ENCODE peak calls at places on chromosomes 2 and 18, in ten cellular contexts. I is A549, D is psoas muscle, X is heart left ventricle, R is HepG2, L is ovary, H is breast epithelium, C is colonic mucosa, S is sigmoid colon, G is HCT116. P is an unnamed sample.

GRCh38 chr2:183010112-183010511 is 28.1 kb downstream of the NCKAP1 start:
- DNase-seq in I (peak), D (peak), X (peak), R (no peak), L (no peak), H (no peak), C (no peak), S (no peak), G (peak), P (no peak)

GRCh38 chr18:11149441-11150270 is at the start of gene PIEZO2:
- DNase-seq in I (peak), D (peak), X (peak), R (peak), L (peak), H (no peak), C (peak), S (peak), G (no peak), P (peak)

GRCh38 chr2:85445316-85446295 is 27.1 kb downstream of the SH2D6 start:
- DNase-seq in I (peak), D (peak), X (peak), R (no peak), L (peak), H (no peak), C (no peak), S (peak), G (no peak), P (peak)

GRCh38 chr2:142130111-142131015 is 453 bp downstream of the LRP1B start:
- DNase-seq in I (peak), D (peak), X (peak), R (peak), L (peak), H (peak), C (peak), S (peak), G (peak), P (peak)

GRCh38 chr2:68190991-68191731 is 33.5 kb downstream of the PNO1 start:
- DNase-seq in I (peak), D (no peak), X (no peak), R (peak), L (no peak), H (no peak), C (no peak), S (no peak), G (peak), P (no peak)

GRCh38 chr2:100588071-100588786 is 25.4 kb downstream of the PDCL3 start:
- DNase-seq in I (peak), D (no peak), X (no peak), R (no peak), L (no peak), H (no peak), C (no peak), S (no peak), G (no peak), P (no peak)

GRCh38 chr18:47215554-47216138 is 35.8 kb downstream of the SKOR2 start:
- DNase-seq in I (peak), D (no peak), X (no peak), R (peak), L (no peak), H (no peak), C (no peak), S (no peak), G (peak), P (peak)

GRCh38 chr18:7191736-7192135 is 39.2 kb upstream of the LRRC30 start:
- DNase-seq in I (no peak), D (no peak), X (no peak), R (no peak), L (no peak), H (no peak), C (no peak), S (no peak), G (no peak), P (no peak)

GRCh38 chr2:139720056-139720455 is 939.9 kb upstream of the NXPH2 start:
- DNase-seq in I (no peak), D (no peak), X (no peak), R (no peak), L (no peak), H (no peak), C (no peak), S (no peak), G (no peak), P (no peak)

GRCh38 chr2:2466534-2466933 is 135.5 kb upstream of the MYT1L start:
- DNase-seq in I (no peak), D (no peak), X (no peak), R (no peak), L (no peak), H (no peak), C (no peak), S (no peak), G (no peak), P (no peak)

GRCh38 chr2:218374795-218375194 is 7.3 kb upstream of the SLC11A1 start:
- DNase-seq in I (no peak), D (no peak), X (peak), R (no peak), L (no peak), H (no peak), C (no peak), S (no peak), G (no peak), P (no peak)

GRCh38 chr2:62306751-62307468 is 111.0 kb downstream of the B3GNT2 start:
- DNase-seq in I (no peak), D (no peak), X (no peak), R (no peak), L (no peak), H (peak), C (peak), S (no peak), G (peak), P (no peak)

GRCh38 chr18:51953521-51953920 is 386.5 kb upstream of the DCC start:
- DNase-seq in I (no peak), D (no peak), X (no peak), R (no peak), L (no peak), H (no peak), C (no peak), S (no peak), G (no peak), P (no peak)

GRCh38 chr2:205931388-205931787 is 154.6 kb downstream of the INO80D start:
- DNase-seq in I (no peak), D (no peak), X (no peak), R (no peak), L (no peak), H (no peak), C (no peak), S (no peak), G (no peak), P (no peak)

GRCh38 chr2:69693059-69693458 is 48.9 kb upstream of the ANXA4 start:
- DNase-seq in I (no peak), D (no peak), X (no peak), R (peak), L (no peak), H (no peak), C (no peak), S (no peak), G (no peak), P (no peak)

GRCh38 chr2:225737556-225737955 is 338.0 kb downstream of the NYAP2 start:
- DNase-seq in I (no peak), D (no peak), X (no peak), R (no peak), L (no peak), H (no peak), C (no peak), S (no peak), G (no peak), P (no peak)

GRCh38 chr2:56185582-56186046 is 1.8 kb downstream of the CCDC85A start:
- DNase-seq in I (peak), D (peak), X (peak), R (no peak), L (no peak), H (no peak), C (peak), S (no peak), G (no peak), P (no peak)

GRCh38 chr2:625415-626135 is 51.6 kb downstream of the TMEM18 start:
- DNase-seq in I (no peak), D (no peak), X (no peak), R (no peak), L (no peak), H (no peak), C (no peak), S (no peak), G (no peak), P (no peak)

GRCh38 chr18:77207540-77207939 is 42.1 kb upstream of the GALR1 start:
- DNase-seq in I (peak), D (peak), X (peak), R (peak), L (peak), H (no peak), C (peak), S (peak), G (peak), P (peak)

GRCh38 chr18:13397504-13398163 is 179.1 kb downstream of the LDLRAD4 start:
- DNase-seq in I (no peak), D (no peak), X (no peak), R (no peak), L (no peak), H (no peak), C (no peak), S (no peak), G (no peak), P (no peak)

GRCh38 chr2:212646698-212647097 is 108.1 kb upstream of the ERBB4 start:
- DNase-seq in I (no peak), D (no peak), X (no peak), R (no peak), L (no peak), H (no peak), C (no peak), S (no peak), G (no peak), P (no peak)

GRCh38 chr2:126302043-126302442 is 353.9 kb upstream of the GYPC start:
- DNase-seq in I (no peak), D (no peak), X (no peak), R (no peak), L (no peak), H (no peak), C (no peak), S (no peak), G (no peak), P (no peak)

GRCh38 chr2:64228126-64228678 is 84.0 kb upstream of the PELI1 start:
- DNase-seq in I (peak), D (peak), X (peak), R (peak), L (peak), H (peak), C (peak), S (peak), G (peak), P (peak)

GRCh38 chr18:57432118-57432517 is 3.1 kb upstream of the ONECUT2 start:
- DNase-seq in I (no peak), D (no peak), X (no peak), R (no peak), L (no peak), H (no peak), C (no peak), S (no peak), G (no peak), P (no peak)
- H3K27ac ChIP-seq in I (no peak), D (no peak), X (no peak), R (no peak), L (no peak), H (no peak), C (no peak), S (no peak), G (no peak), P (no peak)

GRCh38 chr2:109172556-109173105 is 43.6 kb downstream of the SH3RF3 start:
- DNase-seq in I (no peak), D (no peak), X (no peak), R (no peak), L (no peak), H (no peak), C (no peak), S (no peak), G (no peak), P (no peak)

GRCh38 chr2:109173311-109174171 is 44.5 kb downstream of the SH3RF3 start:
- DNase-seq in I (no peak), D (peak), X (peak), R (no peak), L (peak), H (no peak), C (no peak), S (peak), G (no peak), P (peak)

GRCh38 chr2:109170645-109171044 is 41.6 kb downstream of the SH3RF3 start:
- DNase-seq in I (no peak), D (no peak), X (no peak), R (no peak), L (no peak), H (no peak), C (no peak), S (no peak), G (no peak), P (no peak)

GRCh38 chr2:109174214-109174613 is 45.2 kb downstream of the SH3RF3 start:
- DNase-seq in I (no peak), D (no peak), X (no peak), R (no peak), L (no peak), H (no peak), C (no peak), S (no peak), G (no peak), P (no peak)

DNA sequence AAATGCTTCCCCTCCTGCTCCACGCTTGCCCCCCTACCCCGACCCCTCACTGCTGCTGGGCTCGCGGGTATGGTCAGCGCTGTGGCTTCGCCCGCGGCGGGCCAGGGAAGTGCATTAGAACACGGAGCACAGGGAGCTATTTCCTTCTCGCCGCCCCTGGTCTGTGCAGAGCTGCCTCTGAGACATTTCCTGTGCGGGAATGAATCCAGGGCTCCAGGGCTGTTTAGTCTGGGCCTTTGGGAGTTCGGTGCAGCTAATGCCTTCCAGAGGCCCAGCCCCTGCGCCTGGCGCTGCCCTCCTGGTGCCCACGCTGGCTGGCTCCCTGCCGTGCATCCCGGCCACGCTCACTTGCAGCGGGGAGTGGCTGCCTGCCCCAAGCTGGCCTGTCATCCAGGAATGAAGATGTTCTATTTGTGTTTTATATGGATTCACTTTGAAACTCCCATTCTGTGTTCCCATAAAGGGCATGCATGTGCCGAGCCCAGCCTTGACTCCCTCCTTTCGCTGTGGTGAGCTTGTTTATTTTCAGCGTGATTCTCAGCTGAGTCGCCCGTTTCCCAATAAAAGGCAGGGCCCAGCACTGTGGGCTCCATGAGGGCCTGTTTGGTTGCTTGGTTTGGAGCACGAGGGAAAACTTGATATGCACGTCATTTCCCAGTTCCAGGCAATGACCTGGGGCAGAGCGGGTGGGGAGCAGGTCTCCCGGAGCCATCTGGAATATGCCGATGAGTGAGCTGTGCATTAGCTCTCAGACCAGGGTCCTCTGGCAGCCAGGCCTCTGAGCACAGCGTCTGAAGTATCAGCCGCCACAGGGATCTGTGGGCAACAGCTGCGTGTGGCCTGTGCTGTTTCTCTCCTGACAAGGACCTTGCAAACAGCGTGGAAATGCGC is 42.7 kb downstream of the SH3RF3 start:
- DNase-seq in I (peak), D (peak), X (peak), R (no peak), L (peak), H (no peak), C (peak), S (peak), G (no peak), P (peak)
- H3K4me3 ChIP-seq in I (no peak), D (no peak), X (no peak), R (no peak), L (no peak), H (no peak), C (no peak), S (peak), G (no peak), P (no peak)

GRCh38 chr2:171707752-171708151 is 20.5 kb downstream of the DYNC1I2 start:
- DNase-seq in I (no peak), D (no peak), X (no peak), R (no peak), L (no peak), H (no peak), C (no peak), S (no peak), G (no peak), P (no peak)

GRCh38 chr2:171703574-171704347 is 16.5 kb downstream of the DYNC1I2 start:
- DNase-seq in I (peak), D (no peak), X (no peak), R (peak), L (no peak), H (no peak), C (no peak), S (no peak), G (peak), P (no peak)

GRCh38 chr2:171709011-171709685 is 21.9 kb downstream of the DYNC1I2 start:
- DNase-seq in I (no peak), D (no peak), X (no peak), R (no peak), L (no peak), H (no peak), C (no peak), S (no peak), G (no peak), P (no peak)

GRCh38 chr2:171702781-171703556 is 15.7 kb downstream of the DYNC1I2 start:
- DNase-seq in I (no peak), D (no peak), X (no peak), R (no peak), L (no peak), H (no peak), C (no peak), S (no peak), G (no peak), P (no peak)

DNA sequence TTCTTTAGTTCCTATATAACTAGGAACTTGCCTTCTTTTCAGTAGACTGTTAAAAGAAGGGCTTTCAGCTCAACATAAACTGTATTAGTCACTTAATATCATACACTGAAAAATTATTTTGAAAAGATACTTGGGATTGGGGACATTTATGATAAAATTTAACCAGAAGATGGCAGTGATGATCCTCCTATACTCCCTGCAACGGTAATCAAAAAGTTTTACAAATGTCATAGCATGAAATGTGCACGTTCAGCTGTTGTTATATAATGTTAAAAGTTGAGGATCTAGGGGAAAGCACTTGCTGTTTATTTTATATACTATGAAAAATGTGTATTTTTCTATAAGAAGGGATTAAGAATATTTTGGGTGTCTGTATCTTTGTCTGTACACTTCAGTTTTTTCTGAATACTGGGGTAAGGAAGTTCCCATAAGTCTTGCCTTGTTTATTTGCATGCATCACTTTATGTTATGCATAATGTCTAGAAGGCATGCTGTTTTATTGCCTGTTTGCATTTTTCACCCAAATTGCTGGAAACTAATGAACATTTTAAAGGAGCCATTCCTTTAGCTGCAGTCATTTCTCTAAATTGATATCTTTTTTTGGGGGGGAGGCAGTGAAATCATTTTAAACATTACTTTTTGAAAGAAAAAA is 19.0 kb downstream of the DYNC1I2 start:
- DNase-seq in I (peak), D (no peak), X (no peak), R (peak), L (no peak), H (no peak), C (no peak), S (no peak), G (no peak), P (no peak)
- TF ChIP-seq CTCF in I (peak), D (peak), X (peak), R (peak), L (no peak), H (peak), C (peak), S (no peak), G (peak), P (peak)

DNA sequence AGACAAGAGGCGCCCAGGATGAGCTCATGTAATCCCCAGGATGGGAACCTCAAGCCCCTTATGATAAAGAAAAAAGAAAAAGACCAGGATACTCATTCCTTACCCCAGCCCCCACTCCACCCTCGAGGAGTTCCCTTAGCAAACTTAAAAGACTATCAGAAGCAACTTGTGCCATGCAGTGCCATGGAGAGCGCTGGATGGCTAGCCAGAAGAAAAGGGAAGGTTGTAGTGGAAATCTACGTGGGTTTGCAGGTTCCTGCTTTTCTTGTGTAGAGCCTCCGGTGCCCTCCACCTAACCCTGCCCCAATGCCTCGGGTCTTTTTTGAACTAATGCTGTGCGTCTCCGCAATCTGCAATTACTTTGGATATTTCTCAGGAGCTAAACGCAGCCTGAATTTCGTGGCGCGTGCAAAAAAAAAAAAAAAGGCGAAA is 16.2 kb upstream of the BCL11A start:
- DNase-seq in I (no peak), D (no peak), X (no peak), R (no peak), L (no peak), H (no peak), C (no peak), S (no peak), G (no peak), P (no peak)
- H3K27ac ChIP-seq in I (no peak), D (no peak), X (no peak), R (no peak), L (no peak), H (no peak), C (no peak), S (no peak), G (no peak), P (no peak)

GRCh38 chr2:30224147-30224546 is 7.2 kb upstream of the LBH start:
- DNase-seq in I (no peak), D (no peak), X (no peak), R (no peak), L (no peak), H (no peak), C (no peak), S (no peak), G (no peak), P (no peak)

GRCh38 chr2:30226144-30227032 is 4.9 kb upstream of the LBH start:
- DNase-seq in I (no peak), D (no peak), X (no peak), R (no peak), L (peak), H (no peak), C (no peak), S (peak), G (no peak), P (no peak)

GRCh38 chr2:30222636-30223360 is 8.5 kb upstream of the LBH start:
- DNase-seq in I (no peak), D (no peak), X (no peak), R (no peak), L (no peak), H (no peak), C (no peak), S (peak), G (no peak), P (no peak)

GRCh38 chr2:30223413-30223874 is 7.9 kb upstream of the LBH start:
- DNase-seq in I (no peak), D (no peak), X (no peak), R (no peak), L (no peak), H (no peak), C (no peak), S (no peak), G (no peak), P (no peak)

GRCh38 chr2:30225131-30225762 is 6.1 kb upstream of the LBH start:
- DNase-seq in I (no peak), D (no peak), X (peak), R (no peak), L (peak), H (no peak), C (no peak), S (peak), G (no peak), P (no peak)
- H3K4me3 ChIP-seq in I (no peak), D (peak), X (no peak), R (no peak), L (peak), H (peak), C (peak), S (peak), G (no peak), P (no peak)

GRCh38 chr2:231604685-231605606 is 12.3 kb downstream of the TEX44 start:
- DNase-seq in I (peak), D (peak), X (peak), R (peak), L (peak), H (peak), C (peak), S (peak), G (peak), P (peak)
- TF ChIP-seq CTCF in I (no peak), D (no peak), X (no peak), R (peak), L (peak), H (no peak), C (no peak), S (no peak), G (no peak), P (no peak)